ENCODE peak calls at places on chromosomes 6 and 20, in nine cellular contexts. One of them, this sample, is unnamed.

GRCh38 chr6:159463440-159463839 is 229.6 kb downstream of the SOD2 start:
- DNase-seq in nephron progenitor cell: no peak
- DNase-seq in left cardiac atrium: no peak
- DNase-seq in esophagus squamous epithelium: no peak
- DNase-seq in SW 1271: peak; percentile 2
- DNase-seq in NCI-H187: no peak
- DNase-seq in activated CD4-positive, alpha-beta T cell treated with anti-CD3 and anti-CD28 coated beads, Interleukin-2, amount 50 U/mL, for 1 hour: no peak
- DNase-seq in iPS-NIHi11: no peak
- DNase-seq in T47D: no peak
- DNase-seq in this sample: no peak

GRCh38 chr6:111777357-111777756 is 95.9 kb downstream of the FYN start:
- DNase-seq in nephron progenitor cell: no peak
- DNase-seq in left cardiac atrium: no peak
- DNase-seq in esophagus squamous epithelium: no peak
- DNase-seq in SW 1271: no peak
- DNase-seq in NCI-H187: no peak
- DNase-seq in activated CD4-positive, alpha-beta T cell treated with anti-CD3 and anti-CD28 coated beads, Interleukin-2, amount 50 U/mL, for 1 hour: no peak
- DNase-seq in iPS-NIHi11: no peak
- DNase-seq in T47D: peak; percentile 15
- DNase-seq in this sample: no peak

GRCh38 chr6:154302111-154302752 is 54.4 kb downstream of the IPCEF1 start:
- DNase-seq in nephron progenitor cell: no peak
- DNase-seq in left cardiac atrium: no peak
- DNase-seq in esophagus squamous epithelium: no peak
- DNase-seq in SW 1271: no peak
- DNase-seq in NCI-H187: no peak
- DNase-seq in activated CD4-positive, alpha-beta T cell treated with anti-CD3 and anti-CD28 coated beads, Interleukin-2, amount 50 U/mL, for 1 hour: no peak
- DNase-seq in iPS-NIHi11: no peak
- DNase-seq in T47D: no peak
- DNase-seq in this sample: no peak

GRCh38 chr6:26331809-26332226 is 33.2 kb upstream of the BTN3A2 start:
- DNase-seq in nephron progenitor cell: no peak
- DNase-seq in left cardiac atrium: no peak
- DNase-seq in esophagus squamous epithelium: no peak
- DNase-seq in SW 1271: no peak
- DNase-seq in NCI-H187: no peak
- DNase-seq in activated CD4-positive, alpha-beta T cell treated with anti-CD3 and anti-CD28 coated beads, Interleukin-2, amount 50 U/mL, for 1 hour: peak; percentile 39
- DNase-seq in iPS-NIHi11: no peak
- DNase-seq in T47D: no peak
- DNase-seq in this sample: no peak

GRCh38 chr6:33071579-33071978 is 1.9 kb downstream of the HLA-DPA1 start:
- DNase-seq in nephron progenitor cell: no peak
- DNase-seq in left cardiac atrium: no peak
- DNase-seq in esophagus squamous epithelium: no peak
- DNase-seq in SW 1271: no peak
- DNase-seq in NCI-H187: no peak
- DNase-seq in activated CD4-positive, alpha-beta T cell treated with anti-CD3 and anti-CD28 coated beads, Interleukin-2, amount 50 U/mL, for 1 hour: no peak
- DNase-seq in iPS-NIHi11: no peak
- DNase-seq in T47D: no peak
- DNase-seq in this sample: no peak

GRCh38 chr6:53947780-53948179 is 153.0 kb downstream of the LRRC1 start:
- DNase-seq in nephron progenitor cell: no peak
- DNase-seq in left cardiac atrium: no peak
- DNase-seq in esophagus squamous epithelium: no peak
- DNase-seq in SW 1271: no peak
- DNase-seq in NCI-H187: no peak
- DNase-seq in activated CD4-positive, alpha-beta T cell treated with anti-CD3 and anti-CD28 coated beads, Interleukin-2, amount 50 U/mL, for 1 hour: no peak
- DNase-seq in iPS-NIHi11: no peak
- DNase-seq in T47D: no peak
- DNase-seq in this sample: no peak

GRCh38 chr20:58021481-58021880 is 207.0 kb downstream of the ANKRD60 start:
- DNase-seq in nephron progenitor cell: peak; percentile 51
- DNase-seq in left cardiac atrium: peak; percentile 66
- DNase-seq in esophagus squamous epithelium: no peak
- DNase-seq in SW 1271: peak; percentile 23
- DNase-seq in NCI-H187: no peak
- DNase-seq in activated CD4-positive, alpha-beta T cell treated with anti-CD3 and anti-CD28 coated beads, Interleukin-2, amount 50 U/mL, for 1 hour: no peak
- DNase-seq in iPS-NIHi11: peak; percentile 73
- DNase-seq in T47D: peak; percentile 47
- DNase-seq in this sample: no peak

GRCh38 chr20:59253779-59254319 is 46.6 kb upstream of the EDN3 start:
- DNase-seq in nephron progenitor cell: peak; percentile 18
- DNase-seq in left cardiac atrium: no peak
- DNase-seq in esophagus squamous epithelium: no peak
- DNase-seq in SW 1271: peak; percentile 32
- DNase-seq in NCI-H187: no peak
- DNase-seq in activated CD4-positive, alpha-beta T cell treated with anti-CD3 and anti-CD28 coated beads, Interleukin-2, amount 50 U/mL, for 1 hour: peak; percentile 24
- DNase-seq in iPS-NIHi11: peak; percentile 43
- DNase-seq in T47D: peak; percentile 27
- DNase-seq in this sample: no peak

GRCh38 chr6:30787954-30788353 is 43.6 kb upstream of the IER3 start:
- DNase-seq in nephron progenitor cell: no peak
- DNase-seq in left cardiac atrium: no peak
- DNase-seq in esophagus squamous epithelium: no peak
- DNase-seq in SW 1271: no peak
- DNase-seq in NCI-H187: no peak
- DNase-seq in activated CD4-positive, alpha-beta T cell treated with anti-CD3 and anti-CD28 coated beads, Interleukin-2, amount 50 U/mL, for 1 hour: no peak
- DNase-seq in iPS-NIHi11: no peak
- DNase-seq in T47D: no peak
- DNase-seq in this sample: no peak

GRCh38 chr6:224350-224749 is 67.9 kb upstream of the DUSP22 start:
- DNase-seq in nephron progenitor cell: no peak
- DNase-seq in left cardiac atrium: no peak
- DNase-seq in esophagus squamous epithelium: no peak
- DNase-seq in SW 1271: no peak
- DNase-seq in NCI-H187: no peak
- DNase-seq in activated CD4-positive, alpha-beta T cell treated with anti-CD3 and anti-CD28 coated beads, Interleukin-2, amount 50 U/mL, for 1 hour: no peak
- DNase-seq in iPS-NIHi11: no peak
- DNase-seq in T47D: no peak
- DNase-seq in this sample: no peak

GRCh38 chr20:48846516-48847492 is 19.0 kb upstream of the PREX1 start:
- DNase-seq in nephron progenitor cell: peak; percentile 29
- DNase-seq in left cardiac atrium: peak; percentile 31
- DNase-seq in esophagus squamous epithelium: no peak
- DNase-seq in SW 1271: peak; percentile 36
- DNase-seq in NCI-H187: no peak
- DNase-seq in activated CD4-positive, alpha-beta T cell treated with anti-CD3 and anti-CD28 coated beads, Interleukin-2, amount 50 U/mL, for 1 hour: no peak
- DNase-seq in iPS-NIHi11: peak; percentile 68
- DNase-seq in T47D: no peak
- DNase-seq in this sample: no peak

GRCh38 chr20:48851579-48851978 is 23.8 kb upstream of the PREX1 start:
- DNase-seq in nephron progenitor cell: no peak
- DNase-seq in left cardiac atrium: no peak
- DNase-seq in esophagus squamous epithelium: no peak
- DNase-seq in SW 1271: no peak
- DNase-seq in NCI-H187: no peak
- DNase-seq in activated CD4-positive, alpha-beta T cell treated with anti-CD3 and anti-CD28 coated beads, Interleukin-2, amount 50 U/mL, for 1 hour: no peak
- DNase-seq in iPS-NIHi11: no peak
- DNase-seq in T47D: no peak
- DNase-seq in this sample: no peak

GRCh38 chr20:62163986-62164762 is 18.7 kb upstream of the MTG2 start:
- DNase-seq in nephron progenitor cell: no peak
- DNase-seq in left cardiac atrium: no peak
- DNase-seq in esophagus squamous epithelium: no peak
- DNase-seq in SW 1271: no peak
- DNase-seq in NCI-H187: no peak
- DNase-seq in activated CD4-positive, alpha-beta T cell treated with anti-CD3 and anti-CD28 coated beads, Interleukin-2, amount 50 U/mL, for 1 hour: no peak
- DNase-seq in iPS-NIHi11: no peak
- DNase-seq in T47D: no peak
- DNase-seq in this sample: no peak

GRCh38 chr6:140319209-140319608 is 944.8 kb upstream of the CITED2 start:
- DNase-seq in nephron progenitor cell: no peak
- DNase-seq in left cardiac atrium: no peak
- DNase-seq in esophagus squamous epithelium: no peak
- DNase-seq in SW 1271: no peak
- DNase-seq in NCI-H187: no peak
- DNase-seq in activated CD4-positive, alpha-beta T cell treated with anti-CD3 and anti-CD28 coated beads, Interleukin-2, amount 50 U/mL, for 1 hour: no peak
- DNase-seq in iPS-NIHi11: no peak
- DNase-seq in T47D: no peak
- DNase-seq in this sample: no peak

GRCh38 chr20:35503841-35504460 is 25.5 kb downstream of the C20orf173 start:
- DNase-seq in nephron progenitor cell: no peak
- DNase-seq in left cardiac atrium: no peak
- DNase-seq in esophagus squamous epithelium: no peak
- DNase-seq in SW 1271: no peak
- DNase-seq in NCI-H187: no peak
- DNase-seq in activated CD4-positive, alpha-beta T cell treated with anti-CD3 and anti-CD28 coated beads, Interleukin-2, amount 50 U/mL, for 1 hour: no peak
- DNase-seq in iPS-NIHi11: no peak
- DNase-seq in T47D: no peak
- DNase-seq in this sample: no peak

GRCh38 chr20:11906626-11907480 is 10.8 kb upstream of the BTBD3 start:
- DNase-seq in nephron progenitor cell: no peak
- DNase-seq in left cardiac atrium: no peak
- DNase-seq in esophagus squamous epithelium: no peak
- DNase-seq in SW 1271: no peak
- DNase-seq in NCI-H187: no peak
- DNase-seq in activated CD4-positive, alpha-beta T cell treated with anti-CD3 and anti-CD28 coated beads, Interleukin-2, amount 50 U/mL, for 1 hour: no peak
- DNase-seq in iPS-NIHi11: no peak
- DNase-seq in T47D: peak; percentile 54
- DNase-seq in this sample: no peak